ENCODE peak calls at places on chromosome 4, in ten cellular contexts. One of them, this sample, is unnamed.

GRCh38 chr4:183888564-183888963 is 16.5 kb upstream of the STOX2 start:
- DNase-seq in activated T-cell treated with anti-CD3 and anti-CD28 coated beads for 48 hours: no peak
- DNase-seq in IMR-90: no peak
- DNase-seq in AG09309: no peak
- DNase-seq in naive thymus-derived CD8-positive, alpha-beta T cell: no peak
- DNase-seq in HuH-7: no peak
- DNase-seq in lower leg skin: no peak
- DNase-seq in central memory CD8-positive, alpha-beta T cell: no peak
- DNase-seq in neural progenitor cell: no peak
- DNase-seq in GM19239: no peak
- DNase-seq in this sample: no peak

GRCh38 chr4:80197132-80197573 is at the start of gene PRDM8:
- DNase-seq in IMR-90: peak
- DNase-seq in naive thymus-derived CD8-positive, alpha-beta T cell: no peak
- DNase-seq in AG09309: no peak
- DNase-seq in HuH-7: no peak
- DNase-seq in lower leg skin: no peak
- DNase-seq in GM19239: no peak
- DNase-seq in activated T-cell treated with anti-CD3 and anti-CD28 coated beads for 48 hours: no peak
- DNase-seq in central memory CD8-positive, alpha-beta T cell: no peak
- DNase-seq in neural progenitor cell: peak
- DNase-seq in this sample: no peak

GRCh38 chr4:134747108-134747805 is 545.7 kb upstream of the PABPC4L start:
- DNase-seq in neural progenitor cell: no peak
- DNase-seq in central memory CD8-positive, alpha-beta T cell: no peak
- DNase-seq in GM19239: no peak
- DNase-seq in activated T-cell treated with anti-CD3 and anti-CD28 coated beads for 48 hours: no peak
- DNase-seq in IMR-90: no peak
- DNase-seq in HuH-7: no peak
- DNase-seq in AG09309: no peak
- DNase-seq in naive thymus-derived CD8-positive, alpha-beta T cell: no peak
- DNase-seq in lower leg skin: no peak
- DNase-seq in this sample: no peak

GRCh38 chr4:175309041-175309440 is 390.9 kb downstream of the ADAM29 start:
- DNase-seq in neural progenitor cell: no peak
- DNase-seq in activated T-cell treated with anti-CD3 and anti-CD28 coated beads for 48 hours: no peak
- DNase-seq in naive thymus-derived CD8-positive, alpha-beta T cell: no peak
- DNase-seq in IMR-90: peak
- DNase-seq in lower leg skin: no peak
- DNase-seq in central memory CD8-positive, alpha-beta T cell: no peak
- DNase-seq in GM19239: no peak
- DNase-seq in HuH-7: no peak
- DNase-seq in AG09309: no peak
- DNase-seq in this sample: no peak

GRCh38 chr4:183295711-183296110 is 24.4 kb downstream of the CLDN22 start:
- DNase-seq in AG09309: no peak
- DNase-seq in GM19239: no peak
- DNase-seq in naive thymus-derived CD8-positive, alpha-beta T cell: no peak
- DNase-seq in lower leg skin: no peak
- DNase-seq in activated T-cell treated with anti-CD3 and anti-CD28 coated beads for 48 hours: no peak
- DNase-seq in HuH-7: no peak
- DNase-seq in central memory CD8-positive, alpha-beta T cell: no peak
- DNase-seq in neural progenitor cell: no peak
- DNase-seq in IMR-90: no peak
- DNase-seq in this sample: no peak

GRCh38 chr4:1380368-1381151 is 25.7 kb downstream of the NKX1-1 start:
- DNase-seq in neural progenitor cell: no peak
- DNase-seq in GM19239: no peak
- DNase-seq in activated T-cell treated with anti-CD3 and anti-CD28 coated beads for 48 hours: no peak
- DNase-seq in central memory CD8-positive, alpha-beta T cell: no peak
- DNase-seq in naive thymus-derived CD8-positive, alpha-beta T cell: peak
- DNase-seq in AG09309: no peak
- DNase-seq in lower leg skin: peak
- DNase-seq in HuH-7: no peak
- DNase-seq in IMR-90: no peak
- DNase-seq in this sample: no peak

GRCh38 chr4:108120789-108121188 is 47.9 kb downstream of the LEF1 start:
- DNase-seq in activated T-cell treated with anti-CD3 and anti-CD28 coated beads for 48 hours: no peak
- DNase-seq in neural progenitor cell: no peak
- DNase-seq in GM19239: no peak
- DNase-seq in IMR-90: no peak
- DNase-seq in HuH-7: no peak
- DNase-seq in AG09309: no peak
- DNase-seq in central memory CD8-positive, alpha-beta T cell: no peak
- DNase-seq in lower leg skin: no peak
- DNase-seq in naive thymus-derived CD8-positive, alpha-beta T cell: no peak
- DNase-seq in this sample: no peak

GRCh38 chr4:98113005-98113404 is 30.3 kb downstream of the STPG2 start:
- DNase-seq in HuH-7: peak
- DNase-seq in AG09309: peak
- DNase-seq in IMR-90: peak
- DNase-seq in neural progenitor cell: peak
- DNase-seq in naive thymus-derived CD8-positive, alpha-beta T cell: no peak
- DNase-seq in activated T-cell treated with anti-CD3 and anti-CD28 coated beads for 48 hours: no peak
- DNase-seq in lower leg skin: no peak
- DNase-seq in GM19239: no peak
- DNase-seq in central memory CD8-positive, alpha-beta T cell: no peak
- DNase-seq in this sample: no peak

GRCh38 chr4:86935833-86936721 is 1.3 kb downstream of the AFF1 start:
- DNase-seq in naive thymus-derived CD8-positive, alpha-beta T cell: peak
- DNase-seq in central memory CD8-positive, alpha-beta T cell: peak
- DNase-seq in activated T-cell treated with anti-CD3 and anti-CD28 coated beads for 48 hours: peak
- DNase-seq in GM19239: peak
- DNase-seq in lower leg skin: peak
- DNase-seq in HuH-7: peak
- DNase-seq in neural progenitor cell: peak
- DNase-seq in AG09309: no peak
- DNase-seq in IMR-90: peak
- DNase-seq in this sample: no peak